ENCODE peak calls at places on chromosomes 11 and 22, in four cellular contexts. S, G, U and C are unnamed samples.

GRCh38 chr11:6572215-6572614 is 31.2 kb downstream of the RRP8 start:
- DNase-seq in U (peak; percentile 79), G (no peak), S (no peak), C (peak; percentile 26)

GRCh38 chr11:70381872-70382842 is 16.2 kb upstream of the CTTN start:
- DNase-seq in S (no peak), G (no peak), U (peak; percentile 42), C (no peak)

GRCh38 chr22:23856721-23857605 is 712 bp upstream of the SLC2A11 start:
- DNase-seq in U (peak; percentile 40), G (peak; percentile 70), S (no peak), C (no peak)

GRCh38 chr11:59145534-59145933 is 2.9 kb downstream of the FAM111A start:
- DNase-seq in U (peak; percentile 90), G (no peak), S (no peak), C (peak; percentile 76)

GRCh38 chr11:65180877-65181568 is 705 bp upstream of the CAPN1 start:
- DNase-seq in U (peak; percentile 49), S (peak; percentile 29), G (peak; percentile 68), C (peak; percentile 57)

GRCh38 chr22:42967933-42968332 is 47.0 kb downstream of the PACSIN2 start:
- DNase-seq in G (no peak), U (peak; percentile 47), S (no peak), C (no peak)

GRCh38 chr11:84580338-84580737 is 1046.8 kb downstream of the DLG2 start:
- DNase-seq in S (no peak), G (no peak), U (no peak), C (no peak)

GRCh38 chr22:37918149-37918548 is 12.1 kb downstream of the MICALL1 start:
- DNase-seq in S (no peak), U (no peak), G (no peak), C (no peak)

GRCh38 chr11:65662802-65663633 is at the start of gene RELA:
- DNase-seq in S (peak; percentile 84), G (peak; percentile 92), U (peak; percentile 95), C (peak; percentile 91)

GRCh38 chr11:122071680-122072321 is 44.2 kb downstream of the BLID start:
- DNase-seq in G (no peak), U (no peak), S (no peak), C (no peak)

GRCh38 chr11:100546714-100547113 is 140.4 kb upstream of the ARHGAP42 start:
- DNase-seq in U (peak; percentile 75), G (no peak), S (peak; percentile 21), C (peak; percentile 89)

GRCh38 chr11:19642185-19642591 is 70.4 kb upstream of the NAV2 start:
- DNase-seq in S (no peak), G (no peak), U (peak; percentile 82), C (peak; percentile 34)

GRCh38 chr11:33323421-33323820 is 66.2 kb downstream of the HIPK3 start:
- DNase-seq in U (no peak), G (no peak), S (no peak), C (no peak)

GRCh38 chr11:33317662-33318061 is 60.5 kb downstream of the HIPK3 start:
- DNase-seq in S (no peak), U (peak; percentile 62), G (no peak), C (no peak)

GRCh38 chr11:33321483-33321882 is 64.3 kb downstream of the HIPK3 start:
- DNase-seq in G (no peak), U (no peak), S (no peak), C (no peak)

GRCh38 chr11:33320814-33321330 is 63.7 kb downstream of the HIPK3 start:
- DNase-seq in S (no peak), G (no peak), U (peak; percentile 23), C (no peak)

DNA sequence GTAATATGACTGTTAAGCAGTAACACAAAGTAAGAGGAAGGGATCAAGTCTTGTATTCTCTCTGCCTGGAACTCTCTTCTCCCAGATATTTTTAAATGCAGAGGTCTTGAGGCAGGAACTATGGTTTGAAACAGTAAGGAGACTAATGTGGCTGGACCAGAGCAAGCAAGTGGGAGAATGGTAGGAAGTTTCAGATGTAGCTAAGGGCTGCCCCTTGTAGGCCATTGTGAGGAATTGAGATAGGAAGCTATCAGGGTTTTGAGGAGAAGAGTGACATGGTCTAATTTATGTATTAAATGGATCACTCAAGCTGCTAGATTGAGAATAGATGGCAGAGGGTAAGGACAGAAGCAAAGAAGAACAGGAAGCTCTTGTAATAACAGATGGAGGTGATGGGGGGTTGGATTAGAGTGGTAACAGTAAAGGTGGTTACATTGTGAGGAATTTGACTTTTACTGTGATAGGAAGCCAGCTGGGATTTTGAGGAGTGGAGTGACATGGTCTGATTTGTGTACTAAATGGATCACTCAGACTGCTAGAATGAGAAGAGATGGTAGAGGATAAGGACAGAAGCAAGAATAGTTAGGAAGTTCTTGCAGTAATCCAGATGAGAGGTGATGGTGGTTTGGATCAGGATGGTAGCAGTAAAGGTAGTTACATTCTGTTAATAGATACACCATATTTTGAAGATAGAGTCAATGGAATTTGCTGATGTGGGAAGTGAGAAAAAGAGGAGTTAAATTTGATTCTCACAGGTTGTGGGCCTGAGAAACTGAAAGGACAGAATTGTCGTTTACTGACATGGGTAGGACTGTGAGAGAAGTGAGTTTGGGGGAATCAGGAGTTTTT is 63.0 kb downstream of the HIPK3 start:
- DNase-seq in G (no peak), S (no peak), U (no peak), C (no peak)
- TF ChIP-seq CTCF in G (no peak), S (no peak), U (no peak), C (no peak)

GRCh38 chr11:13249992-13250391 is 27.6 kb upstream of the BMAL1 start:
- DNase-seq in G (no peak), U (peak; percentile 38), S (no peak), C (peak; percentile 36)
- TF ChIP-seq CTCF in G (no peak), U (peak; percentile 38), S (peak; percentile 41), C (peak; percentile 52)

GRCh38 chr11:68113986-68114385 is 7.2 kb downstream of the CHKA start:
- DNase-seq in S (no peak), U (peak; percentile 9), G (no peak), C (no peak)
- TF ChIP-seq CTCF in S (no peak), U (no peak), G (peak; percentile 23), C (no peak)

GRCh38 chr22:46964773-46965550 is 202.5 kb downstream of the TBC1D22A start:
- DNase-seq in G (no peak), U (no peak), S (no peak), C (no peak)
- TF ChIP-seq CTCF in G (no peak), U (no peak), S (no peak), C (no peak)